ENCODE peak calls at places on chromosomes 13 and 19, in four cellular contexts. B is HL-60; G is CD8-positive, alpha-beta T cell; R is tibial nerve. E is an unnamed sample.

GRCh38 chr13:94656766-94657165 is 55.1 kb downstream of the GPR180 start:
- DNase-seq in B (no peak), G (no peak), R (no peak), E (no peak)

GRCh38 chr19:30854661-30855060 is 482.5 kb downstream of the ZNF536 start:
- DNase-seq in B (no peak), G (no peak), R (no peak), E (no peak)

GRCh38 chr13:76993021-76993420 is 1.1 kb downstream of the CLN5 start:
- DNase-seq in B (no peak), G (no peak), R (no peak), E (no peak)

GRCh38 chr13:49219647-49220034 is 497 bp upstream of the MLNR start:
- DNase-seq in B (no peak), G (no peak), R (no peak), E (no peak)

GRCh38 chr13:32175307-32175706 is 139.9 kb downstream of the ZAR1L start:
- DNase-seq in B (no peak), G (no peak), R (no peak), E (no peak)

GRCh38 chr19:11137542-11138384 is 17.8 kb downstream of the SPC24 start:
- DNase-seq in B (peak), G (no peak), R (peak), E (no peak)

GRCh38 chr13:49791753-49792549 is 531 bp downstream of the KPNA3 start:
- DNase-seq in B (peak), G (no peak), R (peak), E (peak)

GRCh38 chr19:6100284-6100915 is 9.9 kb downstream of the RFX2 start:
- DNase-seq in B (peak), G (no peak), R (no peak), E (no peak)

GRCh38 chr13:93268327-93269028 is 41.9 kb downstream of the GPC6 start:
- DNase-seq in B (no peak), G (no peak), R (no peak), E (no peak)

GRCh38 chr13:110316196-110316595 is 9.1 kb downstream of the COL4A2 start:
- DNase-seq in B (no peak), G (no peak), R (no peak), E (no peak)

GRCh38 chr13:50914848-50915247 is 5.3 kb downstream of the RNASEH2B start:
- DNase-seq in B (no peak), G (no peak), R (no peak), E (no peak)

GRCh38 chr13:42272776-42273175 is 824 bp downstream of the AKAP11 start:
- DNase-seq in B (no peak), G (no peak), R (no peak), E (no peak)

GRCh38 chr13:96806750-96807149 is 187.5 kb downstream of the OXGR1 start:
- DNase-seq in B (no peak), G (no peak), R (no peak), E (no peak)

GRCh38 chr19:33273881-33274662 is 28.3 kb downstream of the CEBPA start:
- DNase-seq in B (peak), G (no peak), R (peak), E (no peak)

GRCh38 chr19:3849092-3849491 is 19.7 kb downstream of the ZFR2 start:
- DNase-seq in B (peak), G (no peak), R (no peak), E (no peak)
- TF ChIP-seq CTCF in B (peak), G (peak), R (no peak), E (peak)

GRCh38 chr13:36131931-36132297 is 732 bp upstream of the DCLK1 start:
- DNase-seq in B (no peak), G (no peak), R (peak), E (no peak)

GRCh38 chr13:36131215-36131930 is at the start of gene DCLK1:
- DNase-seq in B (no peak), G (no peak), R (peak), E (no peak)

GRCh38 chr13:36130168-36130541 is 1.0 kb downstream of the DCLK1 start:
- DNase-seq in B (no peak), G (no peak), R (no peak), E (no peak)

GRCh38 chr13:36129539-36129938 is 1.6 kb downstream of the DCLK1 start:
- DNase-seq in B (no peak), G (no peak), R (no peak), E (no peak)

GRCh38 chr13:36130542-36131214 is 504 bp downstream of the DCLK1 start:
- DNase-seq in B (no peak), G (no peak), R (peak), E (no peak)
- H3K4me3 ChIP-seq in B (no peak), G (no peak), R (peak), E (no peak)

GRCh38 chr19:35716735-35716984 is 1.1 kb upstream of the KMT2B start:
- DNase-seq in B (no peak), G (no peak), R (no peak), E (no peak)

GRCh38 chr19:35717665-35718344 is at the start of gene KMT2B:
- DNase-seq in B (no peak), G (no peak), R (peak), E (no peak)

GRCh38 chr19:35715981-35716734 is 1.6 kb upstream of the KMT2B start:
- DNase-seq in B (no peak), G (no peak), R (no peak), E (no peak)

GRCh38 chr19:35718345-35719041 is 690 bp downstream of the KMT2B start:
- DNase-seq in B (no peak), G (no peak), R (no peak), E (no peak)

GRCh38 chr19:35716985-35717664 is 678 bp upstream of the KMT2B start:
- DNase-seq in B (peak), G (peak), R (peak), E (peak)
- TF ChIP-seq CTCF in B (peak), G (peak), R (peak), E (peak)

GRCh38 chr13:40960721-40961120 is 58.4 kb downstream of the ELF1 start:
- DNase-seq in B (no peak), G (no peak), R (no peak), E (no peak)
- H3K4me3 ChIP-seq in B (no peak), G (no peak), R (no peak), E (no peak)

GRCh38 chr19:14115761-14116160 is 1.8 kb downstream of the PRKACA start:
- DNase-seq in B (no peak), G (no peak), R (no peak), E (no peak)

GRCh38 chr19:14114439-14114838 is 3.1 kb downstream of the PRKACA start:
- DNase-seq in B (no peak), G (no peak), R (no peak), E (no peak)

GRCh38 chr19:14113762-14114414 is 3.7 kb downstream of the PRKACA start:
- DNase-seq in B (peak), G (no peak), R (no peak), E (no peak)

GRCh38 chr19:14116525-14116917 is 1.0 kb downstream of the PRKACA start:
- DNase-seq in B (no peak), G (no peak), R (no peak), E (no peak)

DNA sequence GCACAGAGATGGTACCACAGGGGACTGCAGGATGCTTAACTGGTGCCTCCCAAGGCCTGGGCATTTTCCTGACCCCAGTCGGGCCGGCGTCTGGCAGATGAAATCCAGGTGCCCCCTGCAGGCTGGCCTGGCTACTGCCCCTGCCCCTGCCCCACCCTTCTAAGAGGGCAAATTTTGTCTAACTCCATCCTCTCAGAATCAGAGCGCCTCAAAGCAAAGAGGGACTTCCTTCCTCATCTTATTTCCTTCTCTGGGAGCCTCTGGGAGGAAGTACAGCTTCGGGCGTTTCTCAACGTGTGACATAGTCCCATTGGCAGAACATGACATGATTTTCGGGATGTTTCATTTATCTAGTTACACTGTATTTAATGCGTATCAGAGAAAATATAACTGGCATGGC is 2.7 kb downstream of the PRKACA start:
- DNase-seq in B (peak), G (no peak), R (no peak), E (no peak)
- TF ChIP-seq CTCF in B (peak), G (peak), R (peak), E (peak)

GRCh38 chr19:14433454-14434156 is 499 bp downstream of the PKN1 start:
- DNase-seq in B (no peak), G (no peak), R (no peak), E (no peak)
- H3K4me3 ChIP-seq in B (peak), G (peak), R (peak), E (peak)

GRCh38 chr13:112583592-112584277 is 4.2 kb downstream of the TUBGCP3 start:
- DNase-seq in B (peak), G (no peak), R (peak), E (peak)

GRCh38 chr13:112588490-112589297 is 741 bp upstream of the TUBGCP3 start:
- DNase-seq in B (no peak), G (no peak), R (no peak), E (no peak)

GRCh38 chr13:112587359-112587766 is 590 bp downstream of the TUBGCP3 start:
- DNase-seq in B (peak), G (peak), R (peak), E (no peak)

GRCh38 chr13:112586334-112586733 is 1.6 kb downstream of the TUBGCP3 start:
- DNase-seq in B (no peak), G (no peak), R (no peak), E (no peak)

DNA sequence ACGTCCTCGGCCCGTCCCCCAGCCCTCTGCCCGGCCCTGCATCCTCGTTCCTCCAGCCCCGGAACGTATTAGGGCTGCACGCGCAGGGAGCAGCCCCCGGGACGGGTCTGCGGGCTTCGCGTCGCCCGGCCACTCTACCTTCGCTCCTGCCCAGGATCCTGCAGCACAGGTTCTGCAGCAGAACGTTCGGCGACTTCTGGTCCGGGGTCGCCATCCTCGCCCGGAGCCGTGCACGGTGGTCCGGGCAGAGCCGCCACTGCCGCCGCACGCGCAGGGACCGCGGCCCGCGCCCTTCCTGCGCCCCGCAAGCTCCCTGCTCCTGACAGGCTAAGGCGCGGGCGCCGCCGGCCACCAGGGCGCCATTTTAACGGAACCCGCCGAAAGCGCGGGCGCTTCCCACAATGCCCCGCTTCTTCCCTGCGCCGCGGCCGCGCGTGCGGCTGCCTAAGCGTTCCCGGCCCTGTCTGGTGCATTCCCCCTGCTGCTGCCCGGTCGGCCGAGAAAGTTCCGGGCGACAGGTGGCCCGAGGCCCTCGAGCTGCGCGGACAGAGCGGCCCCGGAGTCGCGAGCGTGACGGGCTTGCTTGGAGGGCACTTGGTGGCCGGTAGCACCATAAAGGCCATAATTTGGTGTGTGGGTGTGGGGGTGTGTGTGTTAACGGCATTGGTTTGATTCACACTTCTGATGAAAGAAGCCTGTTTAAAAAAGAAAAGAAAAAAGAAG is at the start of gene TUBGCP3:
- DNase-seq in B (peak), G (peak), R (peak), E (peak)
- TF ChIP-seq CTCF in B (no peak), G (no peak), R (peak), E (no peak)

GRCh38 chr19:18604820-18605159 is 1.8 kb downstream of the CRLF1 start:
- DNase-seq in B (no peak), G (no peak), R (no peak), E (no peak)

GRCh38 chr19:18606281-18607221 is at the start of gene CRLF1:
- DNase-seq in B (no peak), G (no peak), R (no peak), E (no peak)

GRCh38 chr19:18603958-18604819 is 2.4 kb downstream of the CRLF1 start:
- DNase-seq in B (no peak), G (no peak), R (no peak), E (no peak)

GRCh38 chr19:18605196-18605545 is 1.4 kb downstream of the CRLF1 start:
- DNase-seq in B (no peak), G (no peak), R (no peak), E (no peak)

DNA sequence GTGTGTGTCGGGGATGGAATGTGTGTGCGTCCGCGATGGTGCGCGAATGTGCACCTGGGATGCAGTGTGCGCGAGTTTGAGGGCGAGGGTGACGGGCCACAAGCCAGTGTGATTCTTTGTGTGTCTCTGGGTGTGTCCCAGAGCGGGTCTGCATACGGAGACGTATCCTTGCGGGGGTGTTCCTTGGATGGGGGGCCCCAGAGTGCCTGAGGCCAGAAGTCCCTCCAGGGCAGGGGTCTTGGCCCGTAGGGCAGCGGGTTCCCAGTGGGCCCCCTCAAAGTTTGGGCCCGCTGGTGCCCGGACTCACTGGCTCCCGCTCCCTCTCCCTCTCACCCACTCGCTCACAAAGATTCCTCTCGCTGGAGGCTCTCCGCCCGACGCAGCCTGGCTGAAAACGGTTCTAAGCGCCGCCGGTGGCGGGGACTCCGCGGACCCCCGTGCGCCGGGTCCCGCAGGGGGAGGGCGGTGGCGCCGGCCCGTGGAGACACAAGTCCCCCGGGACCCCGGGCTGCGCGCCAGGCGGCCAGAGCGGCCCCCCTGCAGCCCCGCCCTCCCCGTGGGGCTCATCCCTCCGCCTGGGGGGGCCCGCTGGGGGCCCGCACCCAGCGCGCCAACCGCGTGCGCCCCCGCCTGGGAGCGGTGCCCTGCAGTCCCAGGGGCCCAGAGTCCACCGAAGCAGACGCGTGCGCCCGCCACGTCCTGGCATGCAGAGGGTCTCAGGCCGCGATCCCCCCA is 886 bp downstream of the CRLF1 start:
- DNase-seq in B (no peak), G (no peak), R (no peak), E (no peak)
- H3K4me3 ChIP-seq in B (no peak), G (no peak), R (peak), E (no peak)